ENCODE peak calls at places on chromosomes 12 and 14, in four cellular contexts. C, Z, J and H are unnamed samples.

GRCh38 chr12:98127854-98128253 is 387.5 kb upstream of the TMPO start:
- DNase-seq in Z (no peak), J (no peak), C (no peak), H (no peak)

GRCh38 chr14:91830777-91831176 is 36.6 kb downstream of the TC2N start:
- DNase-seq in C (no peak), Z (no peak), J (no peak), H (no peak)

GRCh38 chr12:9334026-9334692 is 126.0 kb upstream of the PZP start:
- DNase-seq in J (peak), Z (no peak), C (no peak), H (no peak)

GRCh38 chr12:120224304-120225199 is 23.6 kb upstream of the RPLP0 start:
- DNase-seq in Z (peak), C (peak), J (no peak), H (no peak)

GRCh38 chr14:92164958-92165357 is 43.2 kb downstream of the CPSF2 start:
- DNase-seq in C (no peak), J (no peak), Z (no peak), H (no peak)

GRCh38 chr12:116563262-116563661 is 4.1 kb downstream of the MAP1LC3B2 start:
- DNase-seq in J (no peak), C (no peak), Z (no peak), H (no peak)

GRCh38 chr12:123892853-123893252 is 79.8 kb downstream of the CCDC92 start:
- DNase-seq in J (no peak), Z (no peak), C (no peak), H (no peak)

GRCh38 chr14:105419055-105419304 is 647 bp upstream of the MTA1 start:
- DNase-seq in C (no peak), Z (no peak), J (no peak), H (no peak)

GRCh38 chr12:26162174-26162573 is 33.2 kb upstream of the SSPN start:
- DNase-seq in C (no peak), J (no peak), Z (no peak), H (no peak)

GRCh38 chr12:91893476-91893875 is 252.2 kb downstream of the BTG1 start:
- DNase-seq in C (no peak), Z (no peak), J (no peak), H (no peak)

GRCh38 chr14:54435500-54435981 is 5.6 kb downstream of the CNIH1 start:
- DNase-seq in Z (no peak), C (no peak), J (peak), H (no peak)

GRCh38 chr12:25135531-25136154 is 59.3 kb downstream of the DNAI7 start:
- DNase-seq in C (no peak), J (no peak), Z (no peak), H (no peak)

GRCh38 chr12:26870491-26871419 is 37.8 kb upstream of the ITPR2 start:
- DNase-seq in Z (peak), J (peak), C (peak), H (peak)

GRCh38 chr14:104319489-104320241 is 181.3 kb downstream of the KIF26A start:
- DNase-seq in Z (no peak), J (no peak), C (no peak), H (no peak)
- H3K4me3 ChIP-seq in Z (no peak), J (no peak), C (no peak), H (no peak)

GRCh38 chr14:24818823-24819341 is 184.9 kb upstream of the GZMB start:
- DNase-seq in Z (no peak), J (no peak), C (no peak), H (no peak)

GRCh38 chr14:24816929-24817637 is 183.1 kb upstream of the GZMB start:
- DNase-seq in Z (no peak), C (no peak), J (no peak), H (no peak)

GRCh38 chr14:24816011-24816928 is 182.3 kb upstream of the GZMB start:
- DNase-seq in J (peak), C (no peak), Z (no peak), H (no peak)

GRCh38 chr14:24817638-24818053 is 183.7 kb upstream of the GZMB start:
- DNase-seq in C (no peak), Z (no peak), J (no peak), H (no peak)

GRCh38 chr14:24818054-24818822 is 184.2 kb upstream of the GZMB start:
- DNase-seq in Z (no peak), J (peak), C (no peak), H (no peak)
- TF ChIP-seq CTCF in Z (no peak), J (no peak), C (no peak), H (no peak)

GRCh38 chr12:16347391-16348298 is at the start of gene MGST1:
- DNase-seq in J (peak), Z (peak), C (peak), H (peak)

GRCh38 chr12:16350682-16351081 is 3.2 kb downstream of the MGST1 start:
- DNase-seq in C (peak), Z (no peak), J (peak), H (peak)

GRCh38 chr12:16346931-16347330 is 514 bp upstream of the MGST1 start:
- DNase-seq in Z (no peak), J (no peak), C (no peak), H (no peak)

GRCh38 chr12:16348435-16349131 is 1.1 kb downstream of the MGST1 start:
- DNase-seq in Z (no peak), C (no peak), J (peak), H (no peak)

GRCh38 chr12:16349132-16349463 is 1.7 kb downstream of the MGST1 start:
- DNase-seq in C (peak), Z (no peak), J (peak), H (no peak)
- H3K4me3 ChIP-seq in C (peak), Z (no peak), J (peak), H (peak)

GRCh38 chr14:93332853-93333630 is at the start of gene BTBD7:
- DNase-seq in J (peak), C (peak), Z (peak), H (peak)
- TF ChIP-seq CTCF in J (no peak), C (peak), Z (peak), H (peak)

GRCh38 chr12:31650927-31651326 is 8.6 kb upstream of the ETFBKMT start:
- DNase-seq in Z (no peak), J (no peak), C (no peak), H (no peak)
- H3K4me3 ChIP-seq in Z (peak), J (no peak), C (no peak), H (no peak)

GRCh38 chr14:94115068-94115591 is 4.6 kb downstream of the IFI27 start:
- DNase-seq in J (no peak), C (no peak), Z (no peak), H (no peak)
- TF ChIP-seq CTCF in J (no peak), C (no peak), Z (no peak), H (no peak)

GRCh38 chr12:108701779-108702435 is 29.4 kb downstream of the CORO1C start:
- DNase-seq in Z (no peak), C (no peak), J (peak), H (peak)
- H3K4me3 ChIP-seq in Z (no peak), C (peak), J (no peak), H (no peak)